ENCODE peak calls at places on chromosomes 6 and 20, in seven cellular contexts. One of them, this sample, is unnamed. For H3K36me3, the result is how much of the 10 kb centered on the place peaks cover.

GRCh38 chr20:38842017-38842416 is 36.5 kb downstream of the PPP1R16B start:
- DNase-seq in endodermal cell: no peak
- DNase-seq in stomach: no peak
- DNase-seq in astrocyte: no peak
- DNase-seq in cardiac muscle cell: no peak
- DNase-seq in aorta: no peak
- DNase-seq in fibroblast of lung: no peak
- DNase-seq in this sample: no peak

GRCh38 chr20:50689864-50690263 is 1.5 kb downstream of the RIPOR3 start:
- DNase-seq in endodermal cell: no peak
- DNase-seq in stomach: peak
- DNase-seq in astrocyte: no peak
- DNase-seq in cardiac muscle cell: no peak
- DNase-seq in aorta: no peak
- DNase-seq in fibroblast of lung: peak
- DNase-seq in this sample: no peak

GRCh38 chr6:157984165-157984564 is 2.5 kb downstream of the SYNJ2 start:
- DNase-seq in endodermal cell: no peak
- DNase-seq in stomach: no peak
- DNase-seq in astrocyte: no peak
- DNase-seq in cardiac muscle cell: no peak
- DNase-seq in aorta: no peak
- DNase-seq in fibroblast of lung: no peak
- DNase-seq in this sample: no peak

GRCh38 chr6:376823-377571 is 14.6 kb upstream of the IRF4 start:
- DNase-seq in endodermal cell: no peak
- DNase-seq in stomach: no peak
- DNase-seq in astrocyte: no peak
- DNase-seq in cardiac muscle cell: no peak
- DNase-seq in aorta: no peak
- DNase-seq in fibroblast of lung: no peak
- DNase-seq in this sample: no peak

GRCh38 chr20:45138451-45139300 is 14.4 kb upstream of the WFDC12 start:
- DNase-seq in endodermal cell: peak
- DNase-seq in stomach: peak
- DNase-seq in astrocyte: no peak
- DNase-seq in cardiac muscle cell: peak
- DNase-seq in aorta: peak
- DNase-seq in fibroblast of lung: no peak
- DNase-seq in this sample: no peak

GRCh38 chr6:42618686-42619085 is 54.9 kb downstream of the UBR2 start:
- DNase-seq in endodermal cell: peak
- DNase-seq in stomach: no peak
- DNase-seq in astrocyte: peak
- DNase-seq in cardiac muscle cell: no peak
- DNase-seq in aorta: no peak
- DNase-seq in fibroblast of lung: peak
- DNase-seq in this sample: no peak

GRCh38 chr20:5390719-5391118 is 74.0 kb upstream of the PROKR2 start:
- DNase-seq in endodermal cell: no peak
- DNase-seq in stomach: no peak
- DNase-seq in astrocyte: no peak
- DNase-seq in cardiac muscle cell: no peak
- DNase-seq in aorta: no peak
- DNase-seq in fibroblast of lung: no peak
- DNase-seq in this sample: no peak

GRCh38 chr6:28506807-28507475 is 8.7 kb downstream of the GPX6 start:
- DNase-seq in endodermal cell: peak
- DNase-seq in stomach: no peak
- DNase-seq in astrocyte: no peak
- DNase-seq in cardiac muscle cell: no peak
- DNase-seq in aorta: no peak
- DNase-seq in fibroblast of lung: no peak
- DNase-seq in this sample: no peak

GRCh38 chr20:38213607-38213940 is 47.0 kb downstream of the KIAA1755 start:
- DNase-seq in endodermal cell: no peak
- DNase-seq in stomach: no peak
- DNase-seq in astrocyte: no peak
- DNase-seq in cardiac muscle cell: no peak
- DNase-seq in aorta: peak
- DNase-seq in fibroblast of lung: no peak
- DNase-seq in this sample: peak

GRCh38 chr20:51365670-51366069 is 176.8 kb downstream of the NFATC2 start:
- DNase-seq in endodermal cell: no peak
- DNase-seq in stomach: no peak
- DNase-seq in astrocyte: peak
- DNase-seq in cardiac muscle cell: no peak
- DNase-seq in aorta: no peak
- DNase-seq in fibroblast of lung: peak
- DNase-seq in this sample: peak

GRCh38 chr20:41475507-41475906 is 108.9 kb upstream of the EMILIN3 start:
- DNase-seq in endodermal cell: no peak
- DNase-seq in stomach: no peak
- DNase-seq in astrocyte: peak
- DNase-seq in cardiac muscle cell: no peak
- DNase-seq in aorta: no peak
- DNase-seq in fibroblast of lung: peak
- DNase-seq in this sample: no peak

GRCh38 chr6:138544521-138544920 is 45.2 kb upstream of the NHSL1 start:
- DNase-seq in endodermal cell: no peak
- DNase-seq in stomach: no peak
- DNase-seq in astrocyte: no peak
- DNase-seq in cardiac muscle cell: no peak
- DNase-seq in aorta: no peak
- DNase-seq in fibroblast of lung: no peak
- DNase-seq in this sample: no peak

GRCh38 chr20:43034981-43035724 is 154.6 kb downstream of the PTPRT start:
- DNase-seq in endodermal cell: no peak
- DNase-seq in stomach: no peak
- DNase-seq in astrocyte: no peak
- DNase-seq in cardiac muscle cell: no peak
- DNase-seq in aorta: no peak
- DNase-seq in fibroblast of lung: no peak
- DNase-seq in this sample: no peak

GRCh38 chr20:24768226-24768625 is 180.8 kb upstream of the CST7 start:
- DNase-seq in endodermal cell: peak
- DNase-seq in stomach: no peak
- DNase-seq in astrocyte: peak
- DNase-seq in cardiac muscle cell: peak
- DNase-seq in aorta: no peak
- DNase-seq in fibroblast of lung: no peak
- DNase-seq in this sample: peak

GRCh38 chr6:36758516-36759176 is 61.0 kb downstream of the RAB44 start:
- DNase-seq in endodermal cell: peak
- DNase-seq in stomach: peak
- DNase-seq in astrocyte: no peak
- DNase-seq in cardiac muscle cell: no peak
- DNase-seq in aorta: no peak
- DNase-seq in fibroblast of lung: no peak
- DNase-seq in this sample: no peak

GRCh38 chr20:45489083-45489531 is 19.6 kb downstream of the WFDC2 start:
- DNase-seq in endodermal cell: no peak
- DNase-seq in stomach: no peak
- DNase-seq in astrocyte: peak
- DNase-seq in cardiac muscle cell: no peak
- DNase-seq in aorta: no peak
- DNase-seq in fibroblast of lung: peak
- DNase-seq in this sample: no peak

GRCh38 chr6:109373762-109374161 is 8.5 kb downstream of the CD164 start:
- DNase-seq in endodermal cell: no peak
- DNase-seq in stomach: no peak
- DNase-seq in astrocyte: no peak
- DNase-seq in cardiac muscle cell: no peak
- DNase-seq in aorta: no peak
- DNase-seq in fibroblast of lung: no peak
- DNase-seq in this sample: no peak

GRCh38 chr20:45817652-45818194 is 5.3 kb downstream of the UBE2C start:
- DNase-seq in endodermal cell: no peak
- DNase-seq in stomach: no peak
- DNase-seq in astrocyte: peak
- DNase-seq in cardiac muscle cell: no peak
- DNase-seq in aorta: no peak
- DNase-seq in fibroblast of lung: peak
- DNase-seq in this sample: peak

GRCh38 chr6:142760152-142760551 is 184.8 kb downstream of the HIVEP2 start:
- DNase-seq in endodermal cell: no peak
- DNase-seq in stomach: no peak
- DNase-seq in astrocyte: peak
- DNase-seq in cardiac muscle cell: no peak
- DNase-seq in aorta: no peak
- DNase-seq in fibroblast of lung: no peak
- DNase-seq in this sample: peak

GRCh38 chr20:62127799-62128198 is 5.5 kb downstream of the LSM14B start:
- DNase-seq in endodermal cell: no peak
- DNase-seq in stomach: no peak
- DNase-seq in astrocyte: no peak
- DNase-seq in cardiac muscle cell: no peak
- DNase-seq in aorta: no peak
- DNase-seq in fibroblast of lung: no peak
- DNase-seq in this sample: no peak

GRCh38 chr20:62128499-62128898 is 6.2 kb downstream of the LSM14B start:
- DNase-seq in endodermal cell: no peak
- DNase-seq in stomach: no peak
- DNase-seq in astrocyte: no peak
- DNase-seq in cardiac muscle cell: no peak
- DNase-seq in aorta: no peak
- DNase-seq in fibroblast of lung: no peak
- DNase-seq in this sample: no peak

GRCh38 chr20:62132421-62132820 is 10.1 kb downstream of the LSM14B start:
- DNase-seq in endodermal cell: no peak
- DNase-seq in stomach: no peak
- DNase-seq in astrocyte: no peak
- DNase-seq in cardiac muscle cell: no peak
- DNase-seq in aorta: no peak
- DNase-seq in fibroblast of lung: no peak
- DNase-seq in this sample: no peak

GRCh38 chr20:62131560-62132320 is 9.5 kb downstream of the LSM14B start:
- DNase-seq in endodermal cell: no peak
- DNase-seq in stomach: no peak
- DNase-seq in astrocyte: no peak
- DNase-seq in cardiac muscle cell: no peak
- DNase-seq in aorta: no peak
- DNase-seq in fibroblast of lung: no peak
- DNase-seq in this sample: no peak

DNA sequence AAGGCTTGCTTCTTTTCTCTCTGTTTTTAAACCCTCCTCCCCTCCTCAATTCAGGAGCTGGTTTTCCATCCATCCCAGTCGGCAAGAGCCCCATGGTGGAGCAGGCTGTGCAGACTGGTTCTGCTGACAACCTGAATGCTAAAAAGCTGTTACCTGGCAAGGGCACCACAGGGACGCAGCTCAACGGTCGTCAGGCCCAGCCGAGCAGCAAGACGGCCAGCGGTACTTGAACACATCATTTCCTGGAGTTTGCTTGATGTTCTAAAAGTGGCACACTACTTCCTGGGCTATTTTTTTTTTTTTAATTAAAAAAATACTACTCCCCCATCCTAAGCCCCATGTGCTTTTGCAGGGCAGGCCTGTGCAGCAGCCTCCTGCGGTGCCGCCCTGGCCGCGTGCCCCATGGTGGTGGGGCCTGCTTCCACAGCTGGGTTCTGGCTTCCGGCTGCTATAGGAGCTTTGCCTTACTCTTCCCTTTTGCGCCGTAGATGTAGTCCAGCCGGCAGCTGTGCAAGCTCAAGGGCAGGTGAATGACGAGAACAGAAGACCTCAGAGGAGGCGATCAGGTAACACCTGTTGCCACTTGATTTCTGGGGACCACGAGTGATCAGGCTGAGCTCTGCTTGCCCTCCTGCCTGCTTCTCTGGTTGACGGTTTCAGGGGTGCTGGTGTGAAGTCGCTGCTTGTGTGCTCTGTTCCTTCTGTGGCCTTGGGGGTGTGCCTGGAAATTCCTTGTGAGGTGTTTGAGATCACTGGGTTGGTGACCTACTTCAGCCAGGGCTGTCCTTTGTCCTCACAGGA is 7.7 kb downstream of the LSM14B start:
- DNase-seq in endodermal cell: no peak
- DNase-seq in stomach: no peak
- DNase-seq in astrocyte: no peak
- DNase-seq in cardiac muscle cell: no peak
- DNase-seq in aorta: no peak
- DNase-seq in fibroblast of lung: no peak
- DNase-seq in this sample: no peak
- H3K4me3 ChIP-seq in endodermal cell: no peak
- H3K4me3 ChIP-seq in stomach: no peak
- H3K4me3 ChIP-seq in astrocyte: no peak
- H3K4me3 ChIP-seq in cardiac muscle cell: no peak
- H3K4me3 ChIP-seq in aorta: no peak
- H3K4me3 ChIP-seq in fibroblast of lung: no peak
- H3K4me3 ChIP-seq in this sample: no peak

GRCh38 chr6:145148392-145149175 is 586.7 kb downstream of the EPM2A start:
- DNase-seq in endodermal cell: no peak
- DNase-seq in stomach: peak
- DNase-seq in astrocyte: peak
- DNase-seq in cardiac muscle cell: no peak
- DNase-seq in aorta: no peak
- DNase-seq in fibroblast of lung: peak
- DNase-seq in this sample: peak
- H3K27ac ChIP-seq in endodermal cell: no peak
- H3K27ac ChIP-seq in stomach: no peak
- H3K27ac ChIP-seq in astrocyte: peak
- H3K27ac ChIP-seq in cardiac muscle cell: no peak
- H3K27ac ChIP-seq in aorta: no peak
- H3K27ac ChIP-seq in fibroblast of lung: no peak
- H3K27ac ChIP-seq in this sample: no peak

DNA sequence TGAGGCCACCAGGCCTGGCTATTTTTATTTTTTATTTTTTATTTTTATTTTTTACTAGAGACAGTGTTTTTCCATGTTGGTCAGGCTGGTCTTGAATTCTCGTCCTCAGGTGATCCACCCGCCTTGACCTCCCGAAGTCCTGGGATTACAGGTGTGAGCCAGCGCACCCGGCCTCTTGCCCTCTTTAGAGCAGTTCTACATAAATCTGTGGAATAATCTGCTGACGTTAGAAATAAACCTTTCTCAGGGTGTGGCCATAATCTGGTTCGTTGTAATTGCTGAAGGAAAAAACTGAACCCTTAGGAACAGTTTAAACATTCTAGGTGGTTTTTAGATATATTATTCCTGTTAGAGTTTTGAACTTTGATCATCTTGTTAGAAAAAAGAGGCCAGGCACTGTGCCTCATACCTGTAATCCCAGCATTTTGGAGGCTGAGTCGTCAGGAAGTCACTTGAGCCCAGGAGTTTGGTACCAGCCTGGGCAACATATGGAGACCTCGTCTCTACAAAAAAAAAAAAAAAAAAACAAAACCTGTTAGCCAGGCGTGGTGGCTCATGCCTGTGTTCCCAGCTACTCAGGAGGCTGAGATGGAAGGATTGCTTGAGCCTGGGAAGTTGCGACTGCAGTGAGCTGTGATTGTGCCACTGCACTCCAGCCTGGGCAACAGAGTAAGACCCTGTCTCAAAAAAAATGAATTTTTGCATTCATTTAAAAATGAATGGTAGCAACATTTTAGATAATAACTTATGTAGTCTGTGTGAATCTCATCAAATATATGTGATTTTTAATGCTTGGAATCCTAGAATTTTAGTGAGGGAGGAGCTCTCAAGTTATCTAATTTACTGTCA is 24.2 kb downstream of the ASXL1 start:
- DNase-seq in endodermal cell: no peak
- DNase-seq in stomach: no peak
- DNase-seq in astrocyte: no peak
- DNase-seq in cardiac muscle cell: no peak
- DNase-seq in aorta: no peak
- DNase-seq in fibroblast of lung: no peak
- DNase-seq in this sample: no peak
- H3K36me3 ChIP-seq in endodermal cell: under half
- H3K36me3 ChIP-seq in stomach: under half
- H3K36me3 ChIP-seq in astrocyte: under half
- H3K36me3 ChIP-seq in cardiac muscle cell: under half
- H3K36me3 ChIP-seq in aorta: under half
- H3K36me3 ChIP-seq in fibroblast of lung: under half
- H3K36me3 ChIP-seq in this sample: under half

GRCh38 chr6:25038300-25038699 is 102.5 kb upstream of the RIPOR2 start:
- DNase-seq in endodermal cell: no peak
- DNase-seq in stomach: no peak
- DNase-seq in astrocyte: no peak
- DNase-seq in cardiac muscle cell: no peak
- DNase-seq in aorta: no peak
- DNase-seq in fibroblast of lung: no peak
- DNase-seq in this sample: no peak
- H3K4me3 ChIP-seq in endodermal cell: no peak
- H3K4me3 ChIP-seq in stomach: no peak
- H3K4me3 ChIP-seq in astrocyte: no peak
- H3K4me3 ChIP-seq in cardiac muscle cell: no peak
- H3K4me3 ChIP-seq in aorta: no peak
- H3K4me3 ChIP-seq in fibroblast of lung: no peak
- H3K4me3 ChIP-seq in this sample: no peak

This sample was measured in brain microvascular endothelial cell.